ENCODE peak calls at places on chromosomes 7 and 10, in seven cellular contexts. G is BJ, R is IMR-90, E is mammary epithelial cell, C is AG04449, S is left ventricle myocardium inferior, B is NB4. I is an unnamed sample.

GRCh38 chr10:49690673-49691356 is 11.4 kb downstream of the C10orf53 start:
- DNase-seq in G (no peak), R (peak; percentile 25), E (no peak), C (no peak), S (no peak), B (no peak), I (no peak)

GRCh38 chr10:994836-995558 is 6.8 kb downstream of the GTPBP4 start:
- DNase-seq in G (no peak), R (no peak), E (no peak), C (no peak), S (no peak), B (no peak), I (no peak)

GRCh38 chr10:103757531-103758293 is 97.7 kb downstream of the SH3PXD2A start:
- DNase-seq in G (peak; percentile 31), R (peak; percentile 88), E (peak; percentile 96), C (peak; percentile 51), S (peak; percentile 55), B (peak; percentile 95), I (no peak)

GRCh38 chr10:74113546-74113945 is 37.1 kb downstream of the AP3M1 start:
- DNase-seq in G (no peak), R (peak; percentile 22), E (peak; percentile 19), C (no peak), S (no peak), B (no peak), I (no peak)

GRCh38 chr10:132570771-132571564 is 33.4 kb downstream of the INPP5A start:
- DNase-seq in G (no peak), R (no peak), E (peak; percentile 74), C (no peak), S (no peak), B (peak; percentile 61), I (no peak)

GRCh38 chr7:27096756-27097514 is 1.1 kb upstream of the HOXA1 start:
- DNase-seq in G (no peak), R (peak; percentile 64), E (peak; percentile 57), C (no peak), S (no peak), B (peak; percentile 70), I (no peak)

GRCh38 chr7:105760549-105761447 is 115.6 kb downstream of the ATXN7L1 start:
- DNase-seq in G (no peak), R (peak; percentile 47), E (no peak), C (no peak), S (no peak), B (no peak), I (no peak)

GRCh38 chr7:136741941-136742340 is 126.5 kb upstream of the CHRM2 start:
- DNase-seq in G (no peak), R (no peak), E (peak; percentile 45), C (no peak), S (no peak), B (no peak), I (no peak)

GRCh38 chr7:44071726-44072363 is 6.5 kb upstream of the PGAM2 start:
- DNase-seq in G (no peak), R (no peak), E (no peak), C (no peak), S (peak; percentile 7), B (no peak), I (no peak)

GRCh38 chr10:26430641-26431163 is 7.4 kb upstream of the APBB1IP start:
- DNase-seq in G (peak; percentile 48), R (no peak), E (no peak), C (no peak), S (no peak), B (peak; percentile 38), I (no peak)

GRCh38 chr7:4939971-4940720 is 18.8 kb downstream of the MMD2 start:
- DNase-seq in G (no peak), R (no peak), E (no peak), C (no peak), S (no peak), B (no peak), I (no peak)

GRCh38 chr7:158613481-158613880 is 25.9 kb upstream of the PTPRN2 start:
- DNase-seq in G (no peak), R (no peak), E (no peak), C (no peak), S (no peak), B (peak; percentile 31), I (no peak)

GRCh38 chr10:86100581-86101061 is 266.0 kb downstream of the GRID1 start:
- DNase-seq in G (no peak), R (peak; percentile 4), E (no peak), C (no peak), S (no peak), B (peak; percentile 64), I (no peak)

DNA sequence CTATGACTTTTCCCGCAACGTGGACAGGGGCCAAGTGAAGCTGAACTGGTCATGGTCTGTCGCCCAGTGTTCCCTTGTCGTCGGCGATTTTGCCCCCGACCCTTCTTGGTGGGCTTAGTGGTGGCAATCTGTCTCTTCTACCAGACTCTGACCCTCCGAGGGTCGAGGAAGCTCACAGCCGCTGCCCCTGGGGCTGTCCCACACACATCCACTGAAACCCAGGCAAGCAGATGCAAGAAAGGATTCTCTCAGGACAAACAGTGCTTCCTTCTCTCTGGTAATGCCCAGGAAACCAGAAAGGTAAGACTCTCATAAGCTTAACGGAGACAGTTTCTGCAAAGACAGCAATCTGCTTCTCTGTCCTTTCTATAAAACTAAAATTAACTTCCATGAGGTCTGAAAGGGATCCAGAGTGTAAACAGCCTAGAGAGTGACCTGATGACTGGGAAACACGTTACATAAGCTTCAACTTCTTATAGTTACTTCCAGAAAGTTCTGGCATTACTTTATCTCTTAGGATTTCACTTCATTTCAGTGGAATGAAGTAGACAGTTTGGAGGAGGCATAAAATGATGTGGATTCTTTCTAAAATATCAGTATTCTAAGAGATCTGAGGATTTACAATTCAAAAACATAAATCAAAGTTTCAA is 1.2 kb downstream of the CPED1 start:
- DNase-seq in G (no peak), R (peak; percentile 38), E (no peak), C (no peak), S (peak; percentile 22), B (no peak), I (no peak)
- H3K4me3 ChIP-seq in G (peak overlapping the region; percentile 45), R (peak overlapping the region; percentile 86), E (no peak overlapping the region), C (peak overlapping the region; percentile 63), S (peak overlapping the region; percentile 74), B (no peak overlapping the region), I (no peak overlapping the region)

DNA sequence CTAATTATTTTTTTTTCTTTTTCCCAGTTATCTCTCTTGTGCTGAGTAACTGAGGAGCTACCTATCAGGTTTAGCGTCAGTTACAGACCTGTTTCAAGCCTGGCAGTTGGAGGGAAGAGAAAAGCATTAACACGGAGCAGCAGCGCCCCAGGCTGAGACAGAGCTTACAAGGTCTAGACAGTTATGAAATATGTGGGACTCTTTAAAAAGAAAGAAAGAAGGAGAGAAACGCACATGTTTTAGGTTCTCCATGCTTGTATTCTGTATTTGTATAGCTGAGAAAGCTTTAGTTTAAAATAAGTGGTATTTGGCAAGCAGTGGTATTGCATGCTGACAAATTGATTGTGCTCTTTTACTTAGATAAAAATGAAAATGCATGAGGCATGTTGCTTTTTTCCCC is 157.6 kb downstream of the GRK5 start:
- DNase-seq in G (no peak), R (peak; percentile 31), E (no peak), C (no peak), S (no peak), B (no peak), I (no peak)
- TF ChIP-seq CTCF in G (peak; percentile 27), R (no peak), E (no peak), C (peak; percentile 1), S (peak; percentile 20), B (no peak), I (peak; percentile 39)

DNA sequence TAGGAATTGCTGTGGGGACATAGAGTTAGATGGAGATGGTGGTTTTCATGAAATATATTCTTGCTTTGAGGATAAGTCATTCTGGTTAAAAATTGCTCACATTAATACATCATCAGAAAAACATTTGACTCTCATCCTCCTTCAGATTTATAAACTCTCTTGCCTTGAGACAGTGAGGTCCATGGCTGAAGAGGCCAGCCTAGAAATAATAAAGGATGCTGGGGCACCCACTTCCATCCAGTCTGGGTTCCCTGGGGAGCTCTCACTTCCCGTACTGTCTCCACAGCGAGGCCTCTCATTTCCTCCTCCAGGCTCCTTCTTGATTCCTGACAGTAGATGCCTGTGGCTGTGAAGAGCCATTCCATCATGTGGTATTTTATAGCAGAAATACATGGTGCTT is 73.3 kb upstream of the PRKG1 start:
- DNase-seq in G (no peak), R (peak; percentile 49), E (no peak), C (no peak), S (no peak), B (no peak), I (no peak)
- H3K4me3 ChIP-seq in G (no peak overlapping the region), R (no peak overlapping the region), E (no peak overlapping the region), C (no peak overlapping the region), S (no peak overlapping the region), B (no peak overlapping the region), I (no peak overlapping the region)

DNA sequence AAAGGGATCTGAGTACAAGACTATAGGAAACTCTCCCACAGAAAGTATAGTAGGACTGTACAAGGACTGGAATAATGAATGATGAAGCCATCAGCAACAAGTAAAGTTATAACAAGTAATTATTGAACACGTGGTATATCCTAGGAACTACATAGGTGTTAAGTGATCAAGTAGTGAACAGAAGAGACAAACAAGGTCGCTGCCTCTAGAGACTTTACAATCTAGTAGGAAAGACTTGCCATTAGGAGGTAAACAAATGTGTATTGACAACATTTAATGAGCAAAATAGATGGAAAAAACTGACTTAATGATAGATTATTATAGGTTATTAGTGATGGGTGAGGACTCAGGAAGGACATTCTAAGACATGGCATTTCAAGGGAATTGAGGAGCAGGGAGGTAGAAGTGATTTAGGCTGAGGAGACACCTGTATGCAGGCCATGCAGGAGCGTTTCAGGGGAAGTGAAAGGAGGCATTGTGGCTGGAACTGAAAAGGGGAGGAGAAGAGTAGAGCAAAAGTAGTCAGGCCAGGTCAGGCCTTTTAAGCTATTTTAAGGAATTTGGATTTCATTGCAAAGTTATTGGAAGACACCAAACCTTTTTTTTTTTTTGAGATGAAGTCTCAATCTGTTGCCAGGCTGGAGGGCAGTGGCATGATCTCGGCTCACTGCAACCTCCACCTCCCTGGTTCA is 8.5 kb upstream of the GLCCI1 start:
- DNase-seq in G (no peak), R (no peak), E (no peak), C (no peak), S (no peak), B (no peak), I (no peak)
- TF ChIP-seq CTCF in G (no peak), R (no peak), E (no peak), C (no peak), S (no peak), B (no peak), I (no peak)